ENCODE peak calls at places on chromosomes 7 and 10, in seven cellular contexts. W is SK-N-SH, G is K562, S is HCT116, E is GM12878, V is HepG2, Z is H1. X is an unnamed sample.

GRCh38 chr7:67610897-67611296 is 614.3 kb downstream of the TYW1 start:
- DNase-seq in Z (no peak), V (no peak), W (no peak), S (no peak), E (no peak), G (no peak), X (no peak)

GRCh38 chr7:92633211-92633906 is 43.2 kb upstream of the FAM133B start:
- DNase-seq in S (peak; percentile 66), Z (no peak), G (peak; percentile 39), E (no peak), V (peak; percentile 87), W (no peak), X (peak; percentile 22)

GRCh38 chr7:4434306-4434705 is 247.8 kb upstream of the FOXK1 start:
- DNase-seq in W (no peak), Z (no peak), V (no peak), G (no peak), E (no peak), S (no peak), X (no peak)

GRCh38 chr10:76902949-76903348 is 734.7 kb downstream of the KCNMA1 start:
- DNase-seq in G (no peak), W (peak; percentile 23), V (no peak), E (no peak), S (peak; percentile 7), Z (peak; percentile 31), X (peak; percentile 55)

GRCh38 chr7:95686109-95686508 is 86.2 kb upstream of the DYNC1I1 start:
- DNase-seq in G (no peak), Z (no peak), V (peak; percentile 40), W (peak; percentile 35), E (no peak), S (peak; percentile 54), X (no peak)

GRCh38 chr10:7445474-7446135 is 34.8 kb upstream of the SFMBT2 start:
- DNase-seq in W (no peak), G (no peak), E (no peak), S (no peak), Z (no peak), V (no peak), X (no peak)

GRCh38 chr10:44510716-44511115 is 125.8 kb upstream of the CXCL12 start:
- DNase-seq in E (no peak), W (no peak), Z (no peak), V (no peak), S (no peak), G (no peak), X (no peak)

GRCh38 chr10:24357344-24358021 is 148.5 kb downstream of the KIAA1217 start:
- DNase-seq in G (no peak), E (no peak), V (no peak), W (no peak), Z (peak; percentile 17), S (no peak), X (no peak)

GRCh38 chr10:77837248-77837924 is 89.2 kb downstream of the DLG5 start:
- DNase-seq in V (no peak), G (peak; percentile 67), Z (no peak), E (peak; percentile 68), W (peak; percentile 57), S (no peak), X (no peak)

GRCh38 chr10:59708816-59709471 is 706 bp downstream of the SLC16A9 start:
- DNase-seq in Z (no peak), W (peak; percentile 81), V (no peak), G (peak; percentile 18), E (no peak), S (no peak), X (peak; percentile 80)

GRCh38 chr10:47354162-47354561 is 6.0 kb downstream of the RBP3 start:
- DNase-seq in Z (no peak), W (no peak), V (peak; percentile 12), E (no peak), G (no peak), S (no peak), X (peak; percentile 41)

GRCh38 chr7:146635200-146636032 is 518.8 kb downstream of the CNTNAP2 start:
- DNase-seq in W (no peak), E (no peak), G (no peak), V (no peak), Z (no peak), S (no peak), X (no peak)

GRCh38 chr10:132301371-132302330 is 6.1 kb downstream of the STK32C start:
- DNase-seq in V (no peak), G (no peak), Z (no peak), S (no peak), E (no peak), W (no peak), X (no peak)

GRCh38 chr7:2041496-2042367 is 191.0 kb downstream of the MAD1L1 start:
- DNase-seq in G (no peak), S (no peak), W (peak; percentile 15), E (no peak), Z (no peak), V (no peak), X (no peak)

GRCh38 chr7:114081606-114082425 is 163.0 kb upstream of the PPP1R3A start:
- DNase-seq in W (peak; percentile 64), Z (no peak), G (no peak), S (peak; percentile 56), V (peak; percentile 16), E (no peak), X (peak; percentile 45)

GRCh38 chr10:128884061-128884425 is 583.0 kb upstream of the MGMT start:
- DNase-seq in S (no peak), G (no peak), W (no peak), E (no peak), Z (no peak), V (no peak), X (no peak)

GRCh38 chr7:138961159-138961558 is 20.0 kb downstream of the KIAA1549 start:
- DNase-seq in W (no peak), G (no peak), Z (no peak), V (no peak), S (no peak), E (no peak), X (no peak)
- TF ChIP-seq JUND in W (no peak), G (no peak), Z (no peak), V (no peak), S (no peak), E (no peak), X (no peak)

GRCh38 chr7:32513205-32513604 is 17.9 kb downstream of the AVL9 start:
- DNase-seq in S (no peak), G (no peak), V (no peak), Z (no peak), W (no peak), E (no peak), X (no peak)

GRCh38 chr7:32516551-32517082 is 21.3 kb downstream of the AVL9 start:
- DNase-seq in Z (no peak), V (no peak), W (no peak), G (no peak), S (no peak), E (no peak), X (no peak)

GRCh38 chr7:32515890-32516550 is 20.7 kb downstream of the AVL9 start:
- DNase-seq in G (no peak), V (peak; percentile 92), E (no peak), Z (no peak), W (no peak), S (no peak), X (no peak)

GRCh38 chr7:32507416-32507815 is 12.1 kb downstream of the AVL9 start:
- DNase-seq in S (no peak), E (no peak), V (no peak), G (no peak), W (no peak), Z (no peak), X (no peak)

GRCh38 chr7:32511791-32512190 is 16.5 kb downstream of the AVL9 start:
- DNase-seq in Z (no peak), S (no peak), V (no peak), W (no peak), G (no peak), E (no peak), X (no peak)
- TF ChIP-seq JUND in Z (no peak), S (no peak), V (no peak), W (no peak), G (no peak), E (no peak), X (no peak)

GRCh38 chr10:48552946-48553564 is 51.8 kb downstream of the ARHGAP22 start:
- DNase-seq in S (no peak), G (no peak), V (no peak), Z (no peak), W (no peak), E (no peak), X (no peak)

GRCh38 chr10:48554246-48554645 is 50.6 kb downstream of the ARHGAP22 start:
- DNase-seq in Z (no peak), E (no peak), W (no peak), G (no peak), S (no peak), V (no peak), X (no peak)

GRCh38 chr10:48550977-48551376 is 53.9 kb downstream of the ARHGAP22 start:
- DNase-seq in S (no peak), Z (no peak), V (no peak), E (no peak), G (no peak), W (no peak), X (no peak)

GRCh38 chr10:48550071-48550691 is 54.7 kb downstream of the ARHGAP22 start:
- DNase-seq in E (no peak), G (no peak), V (no peak), S (no peak), W (no peak), Z (no peak), X (no peak)

DNA sequence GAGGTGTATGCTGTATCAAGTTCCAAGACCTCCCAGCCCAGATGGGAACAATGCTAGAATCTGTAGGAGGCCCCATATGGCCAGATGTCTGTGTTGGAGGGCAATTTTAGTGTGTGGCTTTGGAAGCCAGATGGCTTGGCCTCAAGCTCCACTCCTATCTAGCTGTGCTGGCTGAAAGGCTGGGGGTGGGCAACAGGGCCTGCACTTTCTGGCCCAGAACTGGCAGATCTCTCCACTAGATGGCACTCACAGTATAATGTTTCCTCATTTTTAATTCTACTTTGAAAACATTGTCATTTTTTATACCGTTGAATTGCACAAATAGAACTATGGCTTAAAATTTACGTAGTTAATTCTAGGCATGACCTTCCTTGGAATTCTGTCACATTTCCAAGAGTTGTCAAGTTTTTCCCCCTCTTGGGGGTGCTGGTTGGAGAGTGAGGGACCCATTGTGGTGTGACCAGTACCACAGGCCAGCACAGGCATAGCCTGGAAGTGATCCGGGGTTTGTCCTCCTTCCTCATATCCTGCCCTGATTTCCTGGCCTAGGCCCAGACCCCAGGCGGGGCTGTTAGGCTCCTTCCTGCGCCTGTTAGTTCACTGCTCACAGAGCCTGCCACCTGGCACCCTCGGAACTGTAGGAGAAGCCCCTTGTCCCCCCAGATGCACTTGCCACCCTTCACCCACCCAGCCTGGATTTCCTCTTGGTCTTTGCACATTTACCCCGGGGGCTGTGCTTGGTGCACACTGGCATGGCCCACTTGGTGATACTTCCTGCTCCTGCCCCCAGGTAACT is 52.9 kb downstream of the ARHGAP22 start:
- DNase-seq in V (no peak), E (no peak), W (peak; percentile 87), S (peak; percentile 15), G (peak; percentile 73), Z (no peak), X (peak; percentile 50)
- TF ChIP-seq JUND in V (no peak), E (no peak), W (no peak), S (no peak), G (no peak), Z (no peak), X (no peak)

DNA sequence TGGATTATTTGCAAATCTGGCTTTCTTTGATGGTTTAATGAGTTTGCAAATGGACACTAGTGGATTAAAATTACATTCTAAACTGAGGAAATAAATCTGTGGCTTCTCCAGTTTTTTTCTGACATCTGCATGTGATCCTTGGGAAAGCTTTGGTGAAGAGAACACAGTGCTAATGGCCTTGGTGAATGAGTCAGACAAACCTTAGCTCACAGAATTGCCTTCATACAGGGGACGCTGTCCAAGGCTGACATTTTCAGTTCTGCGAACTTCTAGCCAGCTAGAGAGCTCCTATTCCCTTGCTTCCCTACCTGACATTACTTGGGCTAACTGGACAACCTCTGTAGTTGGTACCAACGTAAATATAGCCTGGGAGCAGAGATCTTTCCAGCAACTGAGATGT is 21.2 kb downstream of the BMPER start:
- DNase-seq in V (no peak), Z (no peak), G (no peak), S (no peak), E (no peak), W (no peak), X (no peak)
- TF ChIP-seq JUND in V (no peak), Z (no peak), G (no peak), S (no peak), E (no peak), W (peak; percentile 46), X (no peak)

X was measured in T47D.